ENCODE peak calls at places on chromosomes 3 and 15, in six cellular contexts. One of them, this sample, is unnamed.

GRCh38 chr3:53354945-53355498 is 7.7 kb upstream of the DCP1A start:
- DNase-seq in uterus: no peak
- DNase-seq in sigmoid colon: no peak
- DNase-seq in testis: no peak
- DNase-seq in body of pancreas: no peak
- DNase-seq in tibial nerve: no peak
- DNase-seq in this sample: no peak

GRCh38 chr15:91258436-91258779 is 158.4 kb downstream of the SV2B start:
- DNase-seq in testis: no peak
- DNase-seq in sigmoid colon: no peak
- DNase-seq in body of pancreas: no peak
- DNase-seq in uterus: no peak
- DNase-seq in tibial nerve: no peak
- DNase-seq in this sample: peak; percentile 86

GRCh38 chr3:108833616-108834015 is 11.0 kb downstream of the TRAT1 start:
- DNase-seq in uterus: no peak
- DNase-seq in body of pancreas: no peak
- DNase-seq in testis: no peak
- DNase-seq in tibial nerve: no peak
- DNase-seq in sigmoid colon: no peak
- DNase-seq in this sample: no peak

GRCh38 chr3:169510378-169510777 is 153.1 kb downstream of the MECOM start:
- DNase-seq in tibial nerve: no peak
- DNase-seq in testis: no peak
- DNase-seq in sigmoid colon: no peak
- DNase-seq in body of pancreas: no peak
- DNase-seq in uterus: no peak
- DNase-seq in this sample: peak; percentile 13

GRCh38 chr15:85854345-85855097 is 59.8 kb upstream of the KLHL25 start:
- DNase-seq in tibial nerve: no peak
- DNase-seq in testis: peak; percentile 71
- DNase-seq in sigmoid colon: no peak
- DNase-seq in uterus: peak; percentile 53
- DNase-seq in body of pancreas: peak; percentile 53
- DNase-seq in this sample: peak; percentile 56

GRCh38 chr3:141397996-141398395 is 29.7 kb downstream of the ZBTB38 start:
- DNase-seq in tibial nerve: no peak
- DNase-seq in uterus: no peak
- DNase-seq in testis: no peak
- DNase-seq in sigmoid colon: no peak
- DNase-seq in body of pancreas: no peak
- DNase-seq in this sample: no peak

GRCh38 chr3:128324911-128325592 is 141.6 kb downstream of the DNAJB8 start:
- DNase-seq in sigmoid colon: peak; percentile 33
- DNase-seq in uterus: no peak
- DNase-seq in body of pancreas: peak; percentile 10
- DNase-seq in testis: peak; percentile 19
- DNase-seq in tibial nerve: no peak
- DNase-seq in this sample: peak; percentile 23

GRCh38 chr3:56042326-56042951 is 425.8 kb downstream of the ERC2 start:
- DNase-seq in uterus: no peak
- DNase-seq in testis: no peak
- DNase-seq in sigmoid colon: no peak
- DNase-seq in tibial nerve: no peak
- DNase-seq in body of pancreas: no peak
- DNase-seq in this sample: no peak

GRCh38 chr3:15367059-15367458 is 34.7 kb upstream of the SH3BP5 start:
- DNase-seq in body of pancreas: no peak
- DNase-seq in testis: no peak
- DNase-seq in tibial nerve: no peak
- DNase-seq in sigmoid colon: no peak
- DNase-seq in uterus: no peak
- DNase-seq in this sample: no peak

GRCh38 chr3:147797095-147797494 is 387.9 kb downstream of the ZIC1 start:
- DNase-seq in sigmoid colon: no peak
- DNase-seq in body of pancreas: no peak
- DNase-seq in uterus: no peak
- DNase-seq in testis: no peak
- DNase-seq in tibial nerve: no peak
- DNase-seq in this sample: no peak

GRCh38 chr15:99965376-99965775 is 232.1 kb upstream of the LYSMD4 start:
- DNase-seq in sigmoid colon: peak; percentile 8
- DNase-seq in body of pancreas: no peak
- DNase-seq in uterus: no peak
- DNase-seq in testis: no peak
- DNase-seq in tibial nerve: no peak
- DNase-seq in this sample: no peak

GRCh38 chr3:66413151-66413751 is 87.6 kb downstream of the LRIG1 start:
- DNase-seq in sigmoid colon: no peak
- DNase-seq in testis: no peak
- DNase-seq in body of pancreas: no peak
- DNase-seq in tibial nerve: no peak
- DNase-seq in uterus: no peak
- DNase-seq in this sample: no peak

GRCh38 chr3:188272481-188273372 is 118.8 kb downstream of the LPP start:
- DNase-seq in tibial nerve: no peak
- DNase-seq in body of pancreas: no peak
- DNase-seq in testis: no peak
- DNase-seq in sigmoid colon: no peak
- DNase-seq in uterus: peak; percentile 47
- DNase-seq in this sample: no peak

GRCh38 chr3:52238193-52238760 is 681 bp downstream of the TWF2 start:
- DNase-seq in tibial nerve: peak; percentile 10
- DNase-seq in testis: peak; percentile 50
- DNase-seq in body of pancreas: no peak
- DNase-seq in sigmoid colon: no peak
- DNase-seq in uterus: no peak
- DNase-seq in this sample: no peak

GRCh38 chr15:52232327-52232726 is 41.1 kb upstream of the GNB5 start:
- DNase-seq in tibial nerve: no peak
- DNase-seq in uterus: no peak
- DNase-seq in sigmoid colon: no peak
- DNase-seq in testis: no peak
- DNase-seq in body of pancreas: no peak
- DNase-seq in this sample: no peak

GRCh38 chr3:12483364-12483763 is 916 bp upstream of the TSEN2 start:
- DNase-seq in testis: no peak
- DNase-seq in body of pancreas: no peak
- DNase-seq in uterus: no peak
- DNase-seq in tibial nerve: no peak
- DNase-seq in sigmoid colon: no peak
- DNase-seq in this sample: no peak

GRCh38 chr3:100891033-100891432 is 102.2 kb downstream of the ABI3BP start:
- DNase-seq in tibial nerve: no peak
- DNase-seq in sigmoid colon: no peak
- DNase-seq in testis: no peak
- DNase-seq in body of pancreas: no peak
- DNase-seq in uterus: no peak
- DNase-seq in this sample: no peak

GRCh38 chr3:42229266-42229941 is 36.6 kb downstream of the CCK start:
- DNase-seq in body of pancreas: no peak
- DNase-seq in tibial nerve: no peak
- DNase-seq in uterus: no peak
- DNase-seq in sigmoid colon: no peak
- DNase-seq in testis: no peak
- DNase-seq in this sample: no peak

GRCh38 chr3:32147509-32147908 is 41.1 kb downstream of the GPD1L start:
- DNase-seq in tibial nerve: no peak
- DNase-seq in sigmoid colon: no peak
- DNase-seq in body of pancreas: no peak
- DNase-seq in uterus: no peak
- DNase-seq in testis: no peak
- DNase-seq in this sample: no peak

GRCh38 chr15:69976366-69976994 is 121.2 kb downstream of the TLE3 start:
- DNase-seq in uterus: no peak
- DNase-seq in testis: peak; percentile 42
- DNase-seq in body of pancreas: peak; percentile 26
- DNase-seq in sigmoid colon: no peak
- DNase-seq in tibial nerve: no peak
- DNase-seq in this sample: peak; percentile 29

GRCh38 chr3:146035366-146035765 is 125.6 kb downstream of the PLOD2 start:
- DNase-seq in tibial nerve: no peak
- DNase-seq in sigmoid colon: no peak
- DNase-seq in body of pancreas: no peak
- DNase-seq in testis: no peak
- DNase-seq in uterus: no peak
- DNase-seq in this sample: no peak

GRCh38 chr3:20054549-20054987 is 14.3 kb downstream of the KAT2B start:
- DNase-seq in sigmoid colon: peak; percentile 69
- DNase-seq in body of pancreas: peak; percentile 48
- DNase-seq in uterus: peak; percentile 60
- DNase-seq in testis: peak; percentile 32
- DNase-seq in tibial nerve: no peak
- DNase-seq in this sample: peak; percentile 92

GRCh38 chr3:52891164-52891563 is 6.2 kb downstream of the STIMATE start:
- DNase-seq in uterus: no peak
- DNase-seq in tibial nerve: no peak
- DNase-seq in sigmoid colon: no peak
- DNase-seq in body of pancreas: no peak
- DNase-seq in testis: no peak
- DNase-seq in this sample: no peak

GRCh38 chr15:89090791-89091666 is 2.8 kb downstream of the ABHD2 start:
- DNase-seq in tibial nerve: peak; percentile 37
- DNase-seq in uterus: peak; percentile 79
- DNase-seq in body of pancreas: peak; percentile 64
- DNase-seq in sigmoid colon: peak; percentile 87
- DNase-seq in testis: peak; percentile 67
- DNase-seq in this sample: peak; percentile 84

GRCh38 chr15:99361541-99362185 is 110.4 kb downstream of the LRRC28 start:
- DNase-seq in tibial nerve: no peak
- DNase-seq in sigmoid colon: no peak
- DNase-seq in testis: no peak
- DNase-seq in uterus: no peak
- DNase-seq in body of pancreas: no peak
- DNase-seq in this sample: no peak

GRCh38 chr15:50009634-50010033 is 109.4 kb downstream of the ATP8B4 start:
- DNase-seq in uterus: no peak
- DNase-seq in testis: no peak
- DNase-seq in tibial nerve: no peak
- DNase-seq in sigmoid colon: no peak
- DNase-seq in body of pancreas: peak; percentile 23
- DNase-seq in this sample: no peak
- H3K4me1 ChIP-seq in uterus: no peaks in the 10 kb centered on the region
- H3K4me1 ChIP-seq in testis: no peaks in the 10 kb centered on the region
- H3K4me1 ChIP-seq in tibial nerve: no peaks in the 10 kb centered on the region
- H3K4me1 ChIP-seq in sigmoid colon: peaks cover 35% of the 10 kb centered on the region
- H3K4me1 ChIP-seq in body of pancreas: peaks cover 17% of the 10 kb centered on the region
- H3K4me1 ChIP-seq in this sample: no peaks in the 10 kb centered on the region

GRCh38 chr15:66251065-66251789 is 2.3 kb downstream of the MEGF11 start:
- DNase-seq in body of pancreas: no peak
- DNase-seq in tibial nerve: no peak
- DNase-seq in sigmoid colon: no peak
- DNase-seq in uterus: no peak
- DNase-seq in testis: no peak
- DNase-seq in this sample: no peak
- H3K27me3 ChIP-seq in body of pancreas: peaks cover 16% of the 10 kb centered on the region
- H3K27me3 ChIP-seq in tibial nerve: peaks cover 75% of the 10 kb centered on the region
- H3K27me3 ChIP-seq in sigmoid colon: peaks cover 24% of the 10 kb centered on the region
- H3K27me3 ChIP-seq in uterus: peaks cover 3% of the 10 kb centered on the region
- H3K27me3 ChIP-seq in testis: no peaks in the 10 kb centered on the region
- H3K27me3 ChIP-seq in this sample: peaks cover 22% of the 10 kb centered on the region

DNA sequence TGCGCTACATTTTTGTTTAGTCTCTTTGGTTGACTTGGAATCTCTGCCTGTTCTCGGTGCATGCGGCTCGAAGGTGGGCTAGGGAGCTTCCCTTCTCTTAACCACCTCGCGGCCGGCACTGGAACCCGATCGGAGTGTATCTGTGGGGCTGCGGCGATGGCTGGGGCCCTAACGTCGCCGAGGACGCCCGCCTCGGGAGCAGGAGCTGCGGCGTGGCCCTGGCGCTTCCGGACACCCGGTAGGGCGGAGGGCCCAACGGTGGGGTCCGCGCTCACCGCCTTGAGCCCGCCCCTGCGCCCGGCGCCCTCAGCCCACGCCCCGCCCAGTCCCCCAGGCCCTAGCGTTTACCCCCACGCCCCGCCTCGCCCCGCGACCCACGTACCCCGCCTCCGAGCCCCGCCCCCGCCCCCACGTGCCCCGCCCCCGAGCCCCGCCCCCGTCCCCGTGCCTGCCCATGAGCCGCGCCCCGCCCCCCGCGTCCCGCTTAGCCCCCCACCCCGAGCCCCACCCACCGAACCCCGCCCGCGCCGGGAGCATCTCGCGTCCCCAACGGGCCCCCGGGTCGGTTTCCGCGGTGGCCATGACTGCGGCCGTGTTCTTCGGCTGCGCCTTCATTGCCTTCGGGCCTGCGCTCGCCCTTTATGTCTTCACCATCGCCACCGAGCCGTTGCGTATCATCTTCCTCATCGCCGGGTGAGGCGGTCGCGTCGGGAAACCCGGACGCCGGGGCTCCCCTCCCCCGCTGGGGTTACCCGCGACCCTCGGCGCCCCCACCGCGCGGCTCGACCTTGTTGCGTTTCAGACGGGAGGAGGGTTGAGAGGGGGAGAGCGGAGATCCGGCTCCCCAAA is at the start of gene APH1B:
- DNase-seq in tibial nerve: peak; percentile 59
- DNase-seq in uterus: peak; percentile 88
- DNase-seq in testis: peak; percentile 84
- DNase-seq in body of pancreas: peak; percentile 82
- DNase-seq in sigmoid colon: peak; percentile 91
- DNase-seq in this sample: peak; percentile 87
- TF ChIP-seq POLR2A in tibial nerve: no peak
- TF ChIP-seq POLR2A in uterus: peak; percentile 60
- TF ChIP-seq POLR2A in testis: no peak
- TF ChIP-seq POLR2A in body of pancreas: peak; percentile 76
- TF ChIP-seq POLR2A in sigmoid colon: peak; percentile 19
- TF ChIP-seq POLR2A in this sample: peak; percentile 69

GRCh38 chr3:155069729-155070128 is 10.4 kb upstream of the MME start:
- DNase-seq in tibial nerve: no peak
- DNase-seq in sigmoid colon: no peak
- DNase-seq in uterus: no peak
- DNase-seq in body of pancreas: no peak
- DNase-seq in testis: no peak
- DNase-seq in this sample: no peak

GRCh38 chr3:155070932-155071387 is 9.2 kb upstream of the MME start:
- DNase-seq in tibial nerve: no peak
- DNase-seq in uterus: no peak
- DNase-seq in body of pancreas: no peak
- DNase-seq in testis: no peak
- DNase-seq in sigmoid colon: no peak
- DNase-seq in this sample: no peak

GRCh38 chr3:155064920-155065319 is 15.2 kb upstream of the MME start:
- DNase-seq in uterus: no peak
- DNase-seq in sigmoid colon: no peak
- DNase-seq in body of pancreas: no peak
- DNase-seq in tibial nerve: no peak
- DNase-seq in testis: no peak
- DNase-seq in this sample: no peak

GRCh38 chr3:155070316-155070715 is 9.8 kb upstream of the MME start:
- DNase-seq in sigmoid colon: no peak
- DNase-seq in testis: no peak
- DNase-seq in uterus: no peak
- DNase-seq in body of pancreas: no peak
- DNase-seq in tibial nerve: no peak
- DNase-seq in this sample: no peak

DNA sequence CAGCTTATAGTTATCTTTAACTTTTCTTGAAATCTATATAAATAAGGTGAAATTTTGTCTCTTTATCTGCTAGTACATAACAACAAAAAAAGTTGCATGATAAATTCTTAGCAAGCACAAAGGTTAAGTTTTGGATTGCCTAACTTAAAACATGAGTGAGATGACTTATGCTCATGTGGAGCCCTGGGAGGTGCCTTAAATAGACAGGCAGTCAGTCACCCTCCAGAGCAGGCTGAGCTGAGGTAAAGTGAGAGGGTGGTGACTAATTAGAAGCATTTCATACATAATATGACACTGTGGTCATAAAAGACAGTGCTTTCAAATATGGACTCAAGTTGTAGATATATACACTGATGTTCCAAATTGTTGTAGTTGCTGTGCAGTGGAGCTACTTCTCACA is 14.6 kb upstream of the MME start:
- DNase-seq in testis: no peak
- DNase-seq in tibial nerve: no peak
- DNase-seq in uterus: no peak
- DNase-seq in body of pancreas: no peak
- DNase-seq in sigmoid colon: no peak
- DNase-seq in this sample: no peak
- H3K4me1 ChIP-seq in testis: no peaks in the 10 kb centered on the region
- H3K4me1 ChIP-seq in tibial nerve: no peaks in the 10 kb centered on the region
- H3K4me1 ChIP-seq in uterus: no peaks in the 10 kb centered on the region
- H3K4me1 ChIP-seq in body of pancreas: no peaks in the 10 kb centered on the region
- H3K4me1 ChIP-seq in sigmoid colon: no peaks in the 10 kb centered on the region
- H3K4me1 ChIP-seq in this sample: no peaks in the 10 kb centered on the region